ENCODE peak calls at places on chromosomes 11 and 22, in nine cellular contexts. I is osteoblast, R is HS-27A, Q is HT1080, M is skeletal muscle cell, H is fibroblast of lung, S is myocyte, K is hepatic stellate cell, G is activated T-cell treated with anti-CD3 and anti-CD28 coated beads for 1 hour. Y is an unnamed sample.

GRCh38 chr22:50306753-50307749 is at the start of gene PLXNB2:
- DNase-seq in I (peak; percentile 97), R (no peak), Q (peak; percentile 62), M (no peak), H (peak; percentile 87), S (peak; percentile 86), K (peak; percentile 76), G (no peak), Y (no peak)

GRCh38 chr11:70324354-70325115 is 54.0 kb downstream of the PPFIA1 start:
- DNase-seq in I (no peak), R (no peak), Q (no peak), M (no peak), H (no peak), S (peak; percentile 9), K (no peak), G (no peak), Y (no peak)

GRCh38 chr11:2777396-2777795 is 77.6 kb upstream of the KCNQ1OT1 start:
- DNase-seq in I (peak; percentile 87), R (no peak), Q (peak; percentile 12), M (no peak), H (no peak), S (peak; percentile 56), K (peak; percentile 81), G (no peak), Y (no peak)

GRCh38 chr11:122323754-122324421 is 207.9 kb upstream of the BLID start:
- DNase-seq in I (no peak), R (no peak), Q (no peak), M (no peak), H (no peak), S (no peak), K (no peak), G (no peak), Y (no peak)

GRCh38 chr11:131192628-131193027 is 177.8 kb upstream of the NTM start:
- DNase-seq in I (no peak), R (no peak), Q (no peak), M (no peak), H (no peak), S (no peak), K (no peak), G (no peak), Y (no peak)

GRCh38 chr22:24429411-24430365 is 2.3 kb downstream of the ADORA2A start:
- DNase-seq in I (peak; percentile 89), R (no peak), Q (peak; percentile 35), M (no peak), H (no peak), S (peak; percentile 90), K (no peak), G (peak; percentile 51), Y (peak; percentile 40)

GRCh38 chr11:9568854-9569587 is 4.4 kb upstream of the WEE1 start:
- DNase-seq in I (peak; percentile 90), R (no peak), Q (peak; percentile 67), M (peak; percentile 71), H (peak; percentile 95), S (peak; percentile 87), K (peak; percentile 76), G (no peak), Y (no peak)

GRCh38 chr11:100354736-100355135 is 332.4 kb upstream of the ARHGAP42 start:
- DNase-seq in I (no peak), R (no peak), Q (peak; percentile 37), M (no peak), H (no peak), S (no peak), K (no peak), G (no peak), Y (no peak)

GRCh38 chr11:20754957-20755356 is 85.6 kb downstream of the NELL1 start:
- DNase-seq in I (no peak), R (no peak), Q (peak; percentile 41), M (no peak), H (no peak), S (no peak), K (no peak), G (no peak), Y (no peak)

GRCh38 chr11:26623076-26623666 is 51.1 kb upstream of the MUC15 start:
- DNase-seq in I (peak; percentile 46), R (no peak), Q (peak; percentile 40), M (peak; percentile 8), H (peak; percentile 52), S (no peak), K (no peak), G (no peak), Y (no peak)

Y was measured in T follicular helper cell.